ENCODE peak calls at places on chromosomes 16 and 17, in five cellular contexts. H is HTR-8/SVneo; G is NCI-H1417 treated with DMSO at 0.1 percent for 48 hours; K is activated gamma-delta T cell treated with anti-CD3 and anti-CD28 coated beads, Interleukin-2, amount 50 U/mL, for 16 hours; U is esophagus squamous epithelium. X is an unnamed sample.

GRCh38 chr17:29197516-29198272 is 17.5 kb upstream of the MYO18A start:
- DNase-seq in H (no peak), G (no peak), K (no peak), U (no peak), X (no peak)

GRCh38 chr16:20870122-20870521 is 30.0 kb downstream of the DCUN1D3 start:
- DNase-seq in H (no peak), G (no peak), K (no peak), U (no peak), X (no peak)

GRCh38 chr16:54936086-54936978 is 5.7 kb downstream of the IRX5 start:
- DNase-seq in H (no peak), G (no peak), K (no peak), U (no peak), X (no peak)

GRCh38 chr17:50050431-50051032 is 5.4 kb upstream of the ITGA3 start:
- DNase-seq in H (no peak), G (no peak), K (no peak), U (no peak), X (no peak)

GRCh38 chr16:89572042-89572441 is 3.5 kb upstream of the CPNE7 start:
- DNase-seq in H (no peak), G (no peak), K (no peak), U (no peak), X (no peak)

GRCh38 chr16:85798901-85799496 is 345 bp downstream of the EMC8 start:
- DNase-seq in H (peak), G (no peak), K (no peak), U (no peak), X (no peak)

GRCh38 chr17:69474171-69474831 is 59.8 kb downstream of the MAP2K6 start:
- DNase-seq in H (no peak), G (no peak), K (no peak), U (no peak), X (no peak)

GRCh38 chr16:50838885-50839284 is 97.0 kb downstream of the CYLD start:
- DNase-seq in H (no peak), G (no peak), K (no peak), U (no peak), X (no peak)

GRCh38 chr16:24164402-24164801 is 91.7 kb upstream of the CACNG3 start:
- DNase-seq in H (no peak), G (no peak), K (no peak), U (no peak), X (no peak)

GRCh38 chr17:57295526-57296023 is 39.3 kb downstream of the MSI2 start:
- DNase-seq in H (peak), G (no peak), K (no peak), U (no peak), X (no peak)

GRCh38 chr17:21280081-21280518 is 4.4 kb upstream of the MAP2K3 start:
- DNase-seq in H (peak), G (no peak), K (peak), U (peak), X (peak)

GRCh38 chr17:60077226-60077625 is 1.5 kb downstream of the HEATR6 start:
- DNase-seq in H (no peak), G (no peak), K (no peak), U (no peak), X (no peak)

GRCh38 chr17:73268582-73269328 is 7.1 kb upstream of the CPSF4L start:
- DNase-seq in H (no peak), G (no peak), K (no peak), U (no peak), X (no peak)

GRCh38 chr16:14106457-14106856 is 35.3 kb downstream of the MRTFB start:
- DNase-seq in H (no peak), G (no peak), K (no peak), U (no peak), X (no peak)

GRCh38 chr16:54928016-54928356 is 2.7 kb upstream of the IRX5 start:
- DNase-seq in H (no peak), G (no peak), K (no peak), U (no peak), X (no peak)

GRCh38 chr16:72560617-72561016 is 388.7 kb upstream of the PMFBP1 start:
- DNase-seq in H (no peak), G (no peak), K (no peak), U (no peak), X (no peak)

GRCh38 chr16:2858245-2859025 is 465 bp upstream of the PRSS22 start:
- DNase-seq in H (no peak), G (no peak), K (no peak), U (no peak), X (no peak)

GRCh38 chr17:1555618-1556471 is 6.7 kb downstream of the PITPNA start:
- DNase-seq in H (no peak), G (no peak), K (no peak), U (no peak), X (no peak)

X was measured in KG1.